ENCODE peak calls at places on chromosomes 2 and 18, in five cellular contexts. A, N, F, W and L are unnamed samples.

GRCh38 chr2:60306231-60306861 is 247.1 kb downstream of the BCL11A start:
- DNase-seq in A (no peak), N (no peak), F (no peak), W (no peak), L (peak)

GRCh38 chr2:230931556-230932231 is 6.7 kb upstream of the GPR55 start:
- DNase-seq in A (peak), N (no peak), F (peak), W (no peak), L (no peak)

GRCh38 chr2:98434492-98434891 is 10.2 kb upstream of the INPP4A start:
- DNase-seq in A (no peak), N (no peak), F (no peak), W (no peak), L (no peak)

GRCh38 chr2:98556634-98557033 is 51.7 kb downstream of the COA5 start:
- DNase-seq in A (no peak), N (no peak), F (no peak), W (no peak), L (no peak)

GRCh38 chr18:79936641-79937040 is 14.8 kb downstream of the SLC66A2 start:
- DNase-seq in A (peak), N (no peak), F (no peak), W (no peak), L (no peak)

GRCh38 chr18:60202702-60203101 is 169.9 kb downstream of the MC4R start:
- DNase-seq in A (no peak), N (no peak), F (no peak), W (no peak), L (peak)

GRCh38 chr18:12256946-12257345 is 2.8 kb downstream of the CIDEA start:
- DNase-seq in A (no peak), N (peak), F (no peak), W (no peak), L (peak)

GRCh38 chr2:118858485-118859156 is 11.2 kb upstream of the EN1 start:
- DNase-seq in A (peak), N (no peak), F (peak), W (no peak), L (no peak)

GRCh38 chr2:54879037-54879436 is 155.6 kb downstream of the EML6 start:
- DNase-seq in A (no peak), N (no peak), F (no peak), W (no peak), L (no peak)

GRCh38 chr2:8586397-8587051 is 95.3 kb upstream of the ID2 start:
- DNase-seq in A (no peak), N (no peak), F (no peak), W (no peak), L (no peak)

GRCh38 chr18:55515946-55516710 is 71.9 kb downstream of the TCF4 start:
- DNase-seq in A (no peak), N (no peak), F (no peak), W (no peak), L (peak)

GRCh38 chr2:136143603-136144451 is 25.9 kb upstream of the CXCR4 start:
- DNase-seq in A (no peak), N (no peak), F (no peak), W (no peak), L (no peak)

GRCh38 chr18:23133860-23134779 is 1.2 kb upstream of the CABLES1 start:
- DNase-seq in A (no peak), N (no peak), F (no peak), W (no peak), L (peak)

GRCh38 chr2:76413436-76413835 is 702.7 kb upstream of the GCFC2 start:
- DNase-seq in A (no peak), N (no peak), F (no peak), W (no peak), L (no peak)

GRCh38 chr2:217714268-217714643 is 288.5 kb downstream of the TNS1 start:
- DNase-seq in A (peak), N (no peak), F (peak), W (no peak), L (peak)

GRCh38 chr2:29742641-29743040 is 178.7 kb downstream of the ALK start:
- DNase-seq in A (no peak), N (no peak), F (no peak), W (no peak), L (no peak)

GRCh38 chr2:20348542-20348941 is 2.1 kb downstream of the PUM2 start:
- DNase-seq in A (no peak), N (no peak), F (peak), W (no peak), L (no peak)

GRCh38 chr2:230759481-230760191 is 47.0 kb downstream of the CAB39 start:
- DNase-seq in A (no peak), N (no peak), F (peak), W (no peak), L (no peak)

GRCh38 chr2:240520143-240520973 is 37.4 kb downstream of the ANKMY1 start:
- DNase-seq in A (peak), N (no peak), F (peak), W (no peak), L (peak)

GRCh38 chr18:34929336-34929780 is 111.9 kb upstream of the MAPRE2 start:
- DNase-seq in A (no peak), N (peak), F (no peak), W (peak), L (peak)

DNA sequence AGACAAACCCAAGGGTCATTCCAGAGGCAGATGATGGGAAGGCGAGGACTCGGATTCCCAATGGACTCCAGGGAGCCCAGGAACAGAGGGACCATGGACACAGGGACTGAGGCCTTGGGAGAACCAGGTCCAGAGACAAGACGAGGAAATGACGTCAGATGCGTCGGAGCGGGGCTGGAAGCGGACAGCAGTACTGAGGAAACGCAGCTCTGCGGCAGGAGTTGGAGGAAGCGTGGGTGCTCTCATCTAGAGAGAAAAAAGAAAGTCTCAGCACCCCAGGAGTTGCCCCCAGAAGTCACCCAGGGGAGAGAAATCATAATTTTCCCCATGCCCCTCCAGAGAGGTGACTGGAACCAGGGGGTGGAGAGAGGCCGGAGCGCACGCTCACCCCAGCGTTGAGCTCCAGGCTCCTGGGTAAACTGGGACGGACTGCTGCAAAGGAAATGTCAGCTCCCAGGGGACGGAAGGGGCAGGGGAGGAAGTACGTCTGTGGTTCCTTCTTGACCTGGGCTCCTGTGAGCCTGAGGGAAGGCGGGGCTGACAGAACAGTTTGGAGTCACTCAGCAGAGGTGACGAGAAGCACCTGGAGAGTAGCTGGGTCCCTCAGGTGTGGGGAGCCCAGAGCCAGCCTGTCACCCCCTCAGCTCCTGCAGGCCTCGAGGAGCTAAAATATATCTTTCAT is 44.7 kb downstream of the CMPK2 start:
- DNase-seq in A (no peak), N (no peak), F (peak), W (no peak), L (no peak)
- H3K4me3 ChIP-seq in A (no peak), N (no peak), F (no peak), W (no peak), L (no peak)

DNA sequence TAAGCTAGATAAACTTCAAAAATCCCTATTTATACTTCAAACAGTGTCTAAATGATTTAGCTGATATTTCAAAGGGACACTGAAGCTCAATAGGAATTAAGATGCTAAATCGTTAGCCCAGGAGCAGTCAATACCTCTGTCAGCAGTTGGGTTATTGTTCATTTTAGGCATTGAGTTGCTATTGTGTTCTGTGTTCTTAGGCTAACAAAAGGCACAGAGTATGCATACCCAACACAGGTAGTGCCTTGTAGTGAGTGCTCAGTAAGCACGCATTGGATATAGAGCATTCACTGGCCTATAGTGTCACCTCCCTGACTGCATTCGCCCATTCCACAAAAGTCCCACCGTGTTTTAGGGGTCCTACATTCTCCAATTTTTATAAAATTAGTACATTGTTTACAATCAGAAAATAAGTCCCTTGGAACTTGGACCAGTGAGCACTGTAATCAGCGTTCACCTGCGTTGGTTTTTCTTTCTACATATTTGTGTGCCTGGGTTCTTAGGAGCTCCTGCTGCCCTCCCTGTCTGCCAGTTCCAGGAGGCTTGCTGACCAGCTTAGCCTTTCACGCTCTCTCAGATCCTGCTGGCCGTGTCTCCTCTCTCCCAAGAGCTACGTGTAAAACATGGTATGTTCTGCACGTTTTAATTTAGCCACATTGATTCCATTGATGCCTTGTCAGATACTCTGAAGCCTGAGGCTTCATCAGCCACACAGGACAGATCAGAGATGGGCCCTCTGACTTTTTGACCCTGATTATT is 152.4 kb downstream of the PIK3C3 start:
- DNase-seq in A (no peak), N (no peak), F (no peak), W (no peak), L (no peak)
- H3K4me3 ChIP-seq in A (no peak), N (no peak), F (no peak), W (no peak), L (no peak)

GRCh38 chr2:238895361-238895882 is 47.5 kb downstream of the TWIST2 start:
- DNase-seq in A (no peak), N (no peak), F (no peak), W (no peak), L (no peak)
- H3K4me3 ChIP-seq in A (peak), N (peak), F (no peak), W (no peak), L (no peak)

DNA sequence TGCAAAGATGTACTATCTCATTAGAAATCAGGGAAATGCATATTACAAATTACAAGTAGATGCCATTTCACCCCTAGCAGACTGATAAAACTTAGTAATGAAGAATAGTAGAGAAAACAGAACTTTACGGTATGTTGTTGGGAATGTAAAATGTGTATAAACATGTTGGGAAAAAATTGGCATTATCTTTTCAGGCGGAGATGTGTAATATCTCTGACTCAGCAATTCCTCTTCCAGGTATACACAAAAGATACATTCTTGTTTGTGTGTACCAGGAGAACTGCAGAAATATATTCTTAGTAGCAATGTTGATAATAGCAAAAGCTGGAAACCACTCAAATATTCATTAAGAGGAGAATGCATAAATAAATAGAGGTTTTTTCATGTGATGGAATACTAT is 204.5 kb downstream of the LPIN1 start:
- DNase-seq in A (no peak), N (no peak), F (no peak), W (no peak), L (peak)
- H3K4me3 ChIP-seq in A (no peak), N (no peak), F (no peak), W (no peak), L (no peak)

GRCh38 chr2:224638338-224638823 is 53.2 kb upstream of the CUL3 start:
- DNase-seq in A (no peak), N (no peak), F (no peak), W (no peak), L (no peak)
- H3K4me3 ChIP-seq in A (no peak), N (no peak), F (no peak), W (no peak), L (no peak)

DNA sequence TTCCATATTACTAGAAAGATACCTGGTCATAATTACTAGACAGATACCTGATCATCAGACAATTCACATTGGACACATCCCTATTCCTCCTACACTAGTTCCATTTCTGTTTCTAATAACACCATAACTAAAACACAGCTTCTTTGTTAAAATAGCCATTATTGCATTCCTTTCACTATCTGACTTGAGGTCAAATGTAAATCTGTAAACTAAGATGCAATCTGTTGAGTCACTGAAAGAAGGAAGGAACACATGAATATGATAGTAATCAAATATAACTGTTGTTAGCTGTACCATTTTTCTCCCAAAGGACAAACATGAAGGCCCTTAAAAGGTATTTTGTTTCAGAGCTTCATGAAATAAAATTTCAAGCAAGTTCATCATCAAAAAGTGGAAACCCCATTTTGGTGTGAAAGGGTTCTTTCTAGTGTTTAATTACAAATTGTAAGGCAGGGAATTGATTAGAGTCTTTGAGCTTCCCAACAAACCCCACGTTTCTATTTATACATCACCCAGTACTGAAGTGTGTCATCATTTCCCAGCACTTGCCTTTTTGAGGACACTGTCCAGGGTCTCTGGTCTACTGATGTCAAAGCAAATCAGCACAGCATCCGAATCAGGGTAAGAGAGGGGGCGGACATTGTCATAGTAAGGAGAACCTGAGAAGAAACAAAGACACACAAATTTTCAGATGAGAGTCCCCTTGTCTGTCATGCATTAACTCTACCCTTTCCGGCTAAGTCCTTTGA is 13.0 kb downstream of the RND3 start:
- DNase-seq in A (no peak), N (no peak), F (no peak), W (no peak), L (no peak)
- H3K4me3 ChIP-seq in A (no peak), N (peak), F (no peak), W (no peak), L (no peak)